ENCODE peak calls at places on chromosomes 11 and 22, in seven cellular contexts. One of them, this sample, is unnamed.

GRCh38 chr22:37401861-37402506 is 25.3 kb downstream of the ELFN2 start:
- DNase-seq in activated CD4-positive, alpha-beta T cell treated with anti-CD3 and anti-CD28 coated beads, Interleukin-2, amount 50 U/mL, for 1 hour: no peak
- DNase-seq in cardiac fibroblast: no peak
- DNase-seq in H7: no peak
- DNase-seq in body of pancreas: no peak
- DNase-seq in LHCN-M2: no peak
- DNase-seq in AG04450: no peak
- DNase-seq in this sample: no peak

GRCh38 chr11:76919887-76920746 is 59.4 kb downstream of the ACER3 start:
- DNase-seq in activated CD4-positive, alpha-beta T cell treated with anti-CD3 and anti-CD28 coated beads, Interleukin-2, amount 50 U/mL, for 1 hour: peak
- DNase-seq in cardiac fibroblast: peak
- DNase-seq in H7: peak
- DNase-seq in body of pancreas: peak
- DNase-seq in LHCN-M2: peak
- DNase-seq in AG04450: peak
- DNase-seq in this sample: peak

GRCh38 chr11:115555336-115556090 is 51.3 kb upstream of the CADM1 start:
- DNase-seq in activated CD4-positive, alpha-beta T cell treated with anti-CD3 and anti-CD28 coated beads, Interleukin-2, amount 50 U/mL, for 1 hour: no peak
- DNase-seq in cardiac fibroblast: no peak
- DNase-seq in H7: no peak
- DNase-seq in body of pancreas: no peak
- DNase-seq in LHCN-M2: no peak
- DNase-seq in AG04450: no peak
- DNase-seq in this sample: no peak

GRCh38 chr11:18347471-18348125 is 25.2 kb downstream of the GTF2H1 start:
- DNase-seq in activated CD4-positive, alpha-beta T cell treated with anti-CD3 and anti-CD28 coated beads, Interleukin-2, amount 50 U/mL, for 1 hour: no peak
- DNase-seq in cardiac fibroblast: no peak
- DNase-seq in H7: no peak
- DNase-seq in body of pancreas: no peak
- DNase-seq in LHCN-M2: peak
- DNase-seq in AG04450: peak
- DNase-seq in this sample: no peak

GRCh38 chr22:46604306-46604690 is 15.9 kb upstream of the GRAMD4 start:
- DNase-seq in activated CD4-positive, alpha-beta T cell treated with anti-CD3 and anti-CD28 coated beads, Interleukin-2, amount 50 U/mL, for 1 hour: no peak
- DNase-seq in cardiac fibroblast: no peak
- DNase-seq in H7: no peak
- DNase-seq in body of pancreas: no peak
- DNase-seq in LHCN-M2: no peak
- DNase-seq in AG04450: no peak
- DNase-seq in this sample: no peak

GRCh38 chr11:85752890-85753581 is 57.9 kb downstream of the SYTL2 start:
- DNase-seq in activated CD4-positive, alpha-beta T cell treated with anti-CD3 and anti-CD28 coated beads, Interleukin-2, amount 50 U/mL, for 1 hour: peak
- DNase-seq in cardiac fibroblast: no peak
- DNase-seq in H7: no peak
- DNase-seq in body of pancreas: no peak
- DNase-seq in LHCN-M2: no peak
- DNase-seq in AG04450: no peak
- DNase-seq in this sample: no peak

GRCh38 chr11:119206512-119207299 is 567 bp downstream of the CBL start:
- DNase-seq in activated CD4-positive, alpha-beta T cell treated with anti-CD3 and anti-CD28 coated beads, Interleukin-2, amount 50 U/mL, for 1 hour: peak
- DNase-seq in cardiac fibroblast: peak
- DNase-seq in H7: peak
- DNase-seq in body of pancreas: peak
- DNase-seq in LHCN-M2: peak
- DNase-seq in AG04450: no peak
- DNase-seq in this sample: peak

GRCh38 chr11:27718346-27718852 is 18.1 kb upstream of the BDNF start:
- DNase-seq in activated CD4-positive, alpha-beta T cell treated with anti-CD3 and anti-CD28 coated beads, Interleukin-2, amount 50 U/mL, for 1 hour: no peak
- DNase-seq in cardiac fibroblast: peak
- DNase-seq in H7: peak
- DNase-seq in body of pancreas: no peak
- DNase-seq in LHCN-M2: peak
- DNase-seq in AG04450: peak
- DNase-seq in this sample: peak

GRCh38 chr11:68369756-68370155 is 57.4 kb downstream of the LRP5 start:
- DNase-seq in activated CD4-positive, alpha-beta T cell treated with anti-CD3 and anti-CD28 coated beads, Interleukin-2, amount 50 U/mL, for 1 hour: no peak
- DNase-seq in cardiac fibroblast: no peak
- DNase-seq in H7: no peak
- DNase-seq in body of pancreas: no peak
- DNase-seq in LHCN-M2: no peak
- DNase-seq in AG04450: no peak
- DNase-seq in this sample: no peak

GRCh38 chr11:134531331-134532135 is 119.5 kb upstream of the B3GAT1 start:
- DNase-seq in activated CD4-positive, alpha-beta T cell treated with anti-CD3 and anti-CD28 coated beads, Interleukin-2, amount 50 U/mL, for 1 hour: no peak
- DNase-seq in cardiac fibroblast: no peak
- DNase-seq in H7: peak
- DNase-seq in body of pancreas: peak
- DNase-seq in LHCN-M2: no peak
- DNase-seq in AG04450: no peak
- DNase-seq in this sample: no peak

GRCh38 chr11:5684627-5685362 is at the start of gene TRIM5:
- DNase-seq in activated CD4-positive, alpha-beta T cell treated with anti-CD3 and anti-CD28 coated beads, Interleukin-2, amount 50 U/mL, for 1 hour: peak
- DNase-seq in cardiac fibroblast: peak
- DNase-seq in H7: peak
- DNase-seq in body of pancreas: peak
- DNase-seq in LHCN-M2: peak
- DNase-seq in AG04450: peak
- DNase-seq in this sample: peak

GRCh38 chr22:45477366-45478107 is 25.1 kb upstream of the FBLN1 start:
- DNase-seq in activated CD4-positive, alpha-beta T cell treated with anti-CD3 and anti-CD28 coated beads, Interleukin-2, amount 50 U/mL, for 1 hour: no peak
- DNase-seq in cardiac fibroblast: no peak
- DNase-seq in H7: no peak
- DNase-seq in body of pancreas: no peak
- DNase-seq in LHCN-M2: no peak
- DNase-seq in AG04450: no peak
- DNase-seq in this sample: no peak

GRCh38 chr22:50481440-50482106 is at the start of gene ADM2:
- DNase-seq in activated CD4-positive, alpha-beta T cell treated with anti-CD3 and anti-CD28 coated beads, Interleukin-2, amount 50 U/mL, for 1 hour: peak
- DNase-seq in cardiac fibroblast: peak
- DNase-seq in H7: peak
- DNase-seq in body of pancreas: peak
- DNase-seq in LHCN-M2: no peak
- DNase-seq in AG04450: no peak
- DNase-seq in this sample: no peak